ENCODE peak calls at places on chromosomes 1 and 21, in five cellular contexts. S, F, R, I and P are unnamed samples.

GRCh38 chr1:202433155-202434043 is 84.9 kb downstream of the PPP1R12B start:
- DNase-seq in F (no peak), R (no peak), S (no peak), I (no peak), P (no peak)

GRCh38 chr1:18157968-18158367 is 50.4 kb downstream of the IGSF21 start:
- DNase-seq in F (no peak), S (no peak), I (no peak), R (no peak), P (no peak)

GRCh38 chr1:115495603-115496002 is 146.2 kb upstream of the VANGL1 start:
- DNase-seq in F (no peak), R (no peak), S (no peak), I (no peak), P (no peak)

GRCh38 chr1:53616927-53617326 is 122.0 kb downstream of the GLIS1 start:
- DNase-seq in S (no peak), I (no peak), F (peak; percentile 19), R (no peak), P (peak; percentile 33)

GRCh38 chr1:54601730-54602129 is 21.6 kb downstream of the FAM151A start:
- DNase-seq in R (no peak), I (no peak), F (no peak), S (no peak), P (no peak)

GRCh38 chr1:241235236-241235897 is 121.6 kb downstream of the RGS7 start:
- DNase-seq in R (no peak), I (no peak), S (no peak), F (no peak), P (no peak)

GRCh38 chr1:217135569-217135915 is 412.3 kb upstream of the ESRRG start:
- DNase-seq in R (no peak), S (no peak), I (no peak), F (no peak), P (no peak)

GRCh38 chr1:228136908-228137307 is 3.2 kb upstream of the GUK1 start:
- DNase-seq in S (no peak), I (no peak), R (no peak), F (no peak), P (no peak)

GRCh38 chr21:36415375-36415774 is 30.2 kb downstream of the CHAF1B start:
- DNase-seq in F (no peak), I (no peak), S (no peak), R (no peak), P (no peak)

GRCh38 chr1:204255225-204255624 is 41.4 kb upstream of the GOLT1A start:
- DNase-seq in F (no peak), I (no peak), R (no peak), S (no peak), P (no peak)

GRCh38 chr21:32364801-32365200 is 28.0 kb downstream of the URB1 start:
- DNase-seq in S (no peak), F (no peak), R (no peak), I (no peak), P (no peak)

GRCh38 chr1:213303286-213303685 is 252.2 kb downstream of the RPS6KC1 start:
- DNase-seq in F (no peak), S (no peak), I (no peak), R (no peak), P (no peak)

GRCh38 chr21:35503646-35504045 is 454.5 kb upstream of the RUNX1 start:
- DNase-seq in I (no peak), R (peak; percentile 5), F (no peak), S (no peak), P (no peak)

GRCh38 chr1:177567393-177567792 is 396.6 kb downstream of the BRINP2 start:
- DNase-seq in S (peak; percentile 17), I (no peak), F (no peak), R (no peak), P (no peak)

GRCh38 chr21:35399706-35400105 is 350.6 kb upstream of the RUNX1 start:
- DNase-seq in I (no peak), R (no peak), S (no peak), F (no peak), P (no peak)

GRCh38 chr1:241271427-241271826 is 85.6 kb downstream of the RGS7 start:
- DNase-seq in R (no peak), F (no peak), I (no peak), S (no peak), P (no peak)

GRCh38 chr1:59520759-59521442 is 224.0 kb downstream of the FGGY start:
- DNase-seq in S (no peak), F (no peak), R (no peak), I (peak; percentile 4), P (no peak)

GRCh38 chr1:101200513-101200912 is 36.3 kb upstream of the S1PR1 start:
- DNase-seq in I (no peak), S (no peak), R (no peak), F (no peak), P (no peak)

GRCh38 chr1:218463194-218464156 is 118.3 kb downstream of the TGFB2 start:
- DNase-seq in F (no peak), I (no peak), S (no peak), R (no peak), P (no peak)

GRCh38 chr1:31788825-31789256 is 24.7 kb upstream of the ADGRB2 start:
- DNase-seq in F (no peak), R (no peak), S (no peak), I (no peak), P (no peak)

GRCh38 chr1:232678185-232678886 is 48.4 kb upstream of the SIPA1L2 start:
- DNase-seq in R (no peak), S (no peak), F (no peak), I (no peak), P (no peak)

GRCh38 chr1:2777428-2778219 is 23.9 kb downstream of the TTC34 start:
- DNase-seq in S (no peak), I (no peak), F (peak; percentile 54), R (no peak), P (peak; percentile 79)

GRCh38 chr21:42234464-42235241 is 15.7 kb downstream of the ABCG1 start:
- DNase-seq in S (peak; percentile 87), F (peak; percentile 88), R (peak; percentile 89), I (no peak), P (peak; percentile 93)